ENCODE peak calls at places on chromosomes 2 and 18, in five cellular contexts. One of them, this sample, is unnamed.

GRCh38 chr2:8544786-8545631 is 136.8 kb upstream of the ID2 start:
- DNase-seq in Caco-2: no peak
- DNase-seq in A549: peak
- DNase-seq in HCT116: peak
- DNase-seq in fibroblast of mammary gland: peak
- DNase-seq in this sample: peak

GRCh38 chr18:43596106-43596712 is 318.9 kb upstream of the SYT4 start:
- DNase-seq in Caco-2: no peak
- DNase-seq in A549: peak
- DNase-seq in HCT116: no peak
- DNase-seq in fibroblast of mammary gland: peak
- DNase-seq in this sample: peak

GRCh38 chr2:71830497-71831207 is 317.0 kb downstream of the CYP26B1 start:
- DNase-seq in Caco-2: no peak
- DNase-seq in A549: no peak
- DNase-seq in HCT116: no peak
- DNase-seq in fibroblast of mammary gland: peak
- DNase-seq in this sample: peak

GRCh38 chr2:224983719-224984388 is 58.4 kb downstream of the DOCK10 start:
- DNase-seq in Caco-2: no peak
- DNase-seq in A549: no peak
- DNase-seq in HCT116: no peak
- DNase-seq in fibroblast of mammary gland: peak
- DNase-seq in this sample: peak

GRCh38 chr2:195308163-195308562 is 348.9 kb upstream of the SLC39A10 start:
- DNase-seq in Caco-2: no peak
- DNase-seq in A549: no peak
- DNase-seq in HCT116: no peak
- DNase-seq in fibroblast of mammary gland: no peak
- DNase-seq in this sample: no peak

GRCh38 chr18:53457068-53457467 is 767.4 kb downstream of the MBD2 start:
- DNase-seq in Caco-2: no peak
- DNase-seq in A549: no peak
- DNase-seq in HCT116: no peak
- DNase-seq in fibroblast of mammary gland: peak
- DNase-seq in this sample: no peak

GRCh38 chr2:234963785-234964615 is 12.2 kb downstream of the SH3BP4 start:
- DNase-seq in Caco-2: no peak
- DNase-seq in A549: no peak
- DNase-seq in HCT116: peak
- DNase-seq in fibroblast of mammary gland: peak
- DNase-seq in this sample: peak

GRCh38 chr2:166897666-166898065 is 9.4 kb downstream of the XIRP2 start:
- DNase-seq in Caco-2: no peak
- DNase-seq in A549: no peak
- DNase-seq in HCT116: no peak
- DNase-seq in fibroblast of mammary gland: no peak
- DNase-seq in this sample: no peak

GRCh38 chr2:73018188-73018825 is 53.2 kb downstream of the SFXN5 start:
- DNase-seq in Caco-2: no peak
- DNase-seq in A549: no peak
- DNase-seq in HCT116: no peak
- DNase-seq in fibroblast of mammary gland: no peak
- DNase-seq in this sample: no peak

GRCh38 chr2:131105156-131105949 is at the start of gene PLEKHB2:
- DNase-seq in Caco-2: peak
- DNase-seq in A549: peak
- DNase-seq in HCT116: peak
- DNase-seq in fibroblast of mammary gland: peak
- DNase-seq in this sample: peak

GRCh38 chr18:77749189-77749588 is 499.5 kb downstream of the GALR1 start:
- DNase-seq in Caco-2: no peak
- DNase-seq in A549: peak
- DNase-seq in HCT116: no peak
- DNase-seq in fibroblast of mammary gland: peak
- DNase-seq in this sample: peak

GRCh38 chr2:226791487-226792081 is 8.0 kb downstream of the IRS1 start:
- DNase-seq in Caco-2: peak
- DNase-seq in A549: peak
- DNase-seq in HCT116: no peak
- DNase-seq in fibroblast of mammary gland: peak
- DNase-seq in this sample: peak

DNA sequence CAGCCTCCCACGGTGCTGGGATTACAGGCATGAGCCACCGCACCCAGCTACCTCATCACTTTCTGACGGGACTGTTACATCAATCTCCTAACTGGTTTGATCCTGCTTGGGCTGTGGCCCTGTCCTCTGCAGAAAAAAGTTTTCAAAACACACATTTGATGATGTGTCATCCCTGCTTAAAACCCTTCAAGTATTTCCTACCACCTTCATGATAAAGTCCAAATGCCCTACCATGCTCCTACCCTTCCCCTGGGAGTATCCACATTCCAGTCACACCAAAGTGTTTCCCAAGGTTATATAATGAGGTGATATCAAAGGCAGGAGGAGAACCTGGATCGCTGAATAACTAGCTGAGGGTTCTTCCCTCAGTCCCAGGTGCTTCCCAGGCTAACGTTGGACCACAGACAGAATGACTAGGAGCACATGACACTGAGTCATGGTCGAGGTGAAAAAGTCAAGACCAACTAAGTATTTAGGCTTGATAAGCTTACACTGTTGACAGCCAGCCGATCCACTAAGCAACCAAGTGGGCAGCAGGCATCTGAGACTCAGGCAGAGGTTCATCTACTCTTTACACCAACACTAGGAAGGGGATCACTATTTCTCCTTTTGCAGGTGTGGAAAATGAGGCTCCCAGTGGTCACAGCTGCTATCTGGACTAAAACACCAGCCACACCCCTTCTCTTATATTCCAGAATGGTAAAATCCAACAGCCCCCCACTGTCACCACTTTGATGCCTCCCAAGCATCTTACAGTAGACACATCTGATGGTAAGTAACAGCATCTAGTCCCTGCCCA is 31.8 kb downstream of the CYRIA start:
- DNase-seq in Caco-2: no peak
- DNase-seq in A549: peak
- DNase-seq in HCT116: no peak
- DNase-seq in fibroblast of mammary gland: peak
- DNase-seq in this sample: peak
- H3K4me3 ChIP-seq in Caco-2: no peak
- H3K4me3 ChIP-seq in A549: no peak
- H3K4me3 ChIP-seq in HCT116: no peak
- H3K4me3 ChIP-seq in fibroblast of mammary gland: no peak
- H3K4me3 ChIP-seq in this sample: no peak

DNA sequence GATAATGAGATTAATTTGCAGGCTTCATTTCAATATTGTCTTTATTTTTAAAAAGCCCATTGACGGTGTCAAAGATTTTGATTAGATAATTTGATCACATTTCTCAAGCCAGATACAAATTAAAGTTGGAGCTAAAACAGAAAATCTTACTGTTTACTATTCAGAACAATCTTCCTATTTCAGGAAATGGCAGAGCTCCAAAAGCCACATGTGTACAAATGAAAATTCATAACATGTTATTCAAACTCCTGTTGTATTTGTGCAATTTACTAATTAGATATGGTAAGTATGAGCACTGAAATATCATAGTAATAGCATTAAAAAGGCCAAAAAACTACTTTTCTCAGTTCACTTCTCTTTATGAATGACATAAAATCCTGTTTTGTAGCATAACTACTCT is 683.0 kb downstream of the KCNJ3 start:
- DNase-seq in Caco-2: no peak
- DNase-seq in A549: no peak
- DNase-seq in HCT116: no peak
- DNase-seq in fibroblast of mammary gland: no peak
- DNase-seq in this sample: no peak
- TF ChIP-seq CTCF in Caco-2: no peak
- TF ChIP-seq CTCF in A549: no peak
- TF ChIP-seq CTCF in HCT116: no peak
- TF ChIP-seq CTCF in fibroblast of mammary gland: no peak
- TF ChIP-seq CTCF in this sample: no peak

DNA sequence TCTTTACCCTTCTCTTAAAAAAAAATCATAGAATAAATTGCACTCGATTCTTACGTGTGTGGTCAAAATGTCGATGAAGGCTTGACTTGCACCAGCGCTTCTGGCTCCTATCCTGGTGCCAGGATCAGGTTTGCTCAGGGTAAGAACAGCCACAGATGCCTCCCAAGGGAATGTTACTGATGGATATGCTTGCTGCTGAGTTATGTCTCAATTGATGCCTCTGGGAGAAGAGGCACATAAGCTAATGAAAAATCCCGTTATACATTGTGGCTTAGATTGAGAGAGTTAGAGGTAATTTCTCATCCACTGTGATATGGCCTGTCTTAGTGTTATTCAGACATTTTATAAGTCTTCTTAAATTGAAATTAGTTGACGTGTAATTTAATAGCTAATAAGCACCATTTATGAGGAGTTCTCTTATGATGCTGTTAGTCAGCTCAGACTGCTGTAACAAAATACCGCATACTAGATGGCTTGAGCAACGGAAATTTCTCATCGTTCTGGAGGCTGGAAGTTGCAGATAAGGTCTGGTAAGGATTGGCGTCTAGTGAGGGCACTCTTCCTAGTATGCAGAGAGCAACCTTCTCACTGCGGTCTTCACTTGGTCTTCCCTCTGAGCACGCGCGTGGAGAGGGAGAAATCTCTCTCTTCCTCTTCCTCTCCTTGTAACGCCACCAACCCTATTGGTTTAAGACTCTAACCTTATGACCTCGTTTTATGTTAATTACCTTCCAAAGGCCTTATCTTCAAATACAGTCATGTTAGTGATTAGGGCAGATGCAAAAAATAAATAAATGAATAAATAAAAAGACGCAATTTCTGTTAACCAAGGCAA is 116.6 kb upstream of the NOSTRIN start:
- DNase-seq in Caco-2: no peak
- DNase-seq in A549: no peak
- DNase-seq in HCT116: no peak
- DNase-seq in fibroblast of mammary gland: no peak
- DNase-seq in this sample: peak
- H3K4me3 ChIP-seq in Caco-2: no peak
- H3K4me3 ChIP-seq in A549: no peak
- H3K4me3 ChIP-seq in HCT116: no peak
- H3K4me3 ChIP-seq in fibroblast of mammary gland: no peak
- H3K4me3 ChIP-seq in this sample: no peak

GRCh38 chr2:109064660-109065306 is 64.2 kb upstream of the SH3RF3 start:
- DNase-seq in Caco-2: peak
- DNase-seq in A549: no peak
- DNase-seq in HCT116: no peak
- DNase-seq in fibroblast of mammary gland: no peak
- DNase-seq in this sample: no peak

GRCh38 chr2:109061736-109062557 is 67.1 kb upstream of the SH3RF3 start:
- DNase-seq in Caco-2: peak
- DNase-seq in A549: no peak
- DNase-seq in HCT116: no peak
- DNase-seq in fibroblast of mammary gland: no peak
- DNase-seq in this sample: no peak

GRCh38 chr2:109060496-109060895 is 68.5 kb upstream of the SH3RF3 start:
- DNase-seq in Caco-2: no peak
- DNase-seq in A549: no peak
- DNase-seq in HCT116: no peak
- DNase-seq in fibroblast of mammary gland: no peak
- DNase-seq in this sample: no peak

GRCh38 chr2:109063326-109063670 is 65.7 kb upstream of the SH3RF3 start:
- DNase-seq in Caco-2: no peak
- DNase-seq in A549: no peak
- DNase-seq in HCT116: no peak
- DNase-seq in fibroblast of mammary gland: no peak
- DNase-seq in this sample: no peak

GRCh38 chr2:109062558-109063325 is 66.3 kb upstream of the SH3RF3 start:
- DNase-seq in Caco-2: peak
- DNase-seq in A549: no peak
- DNase-seq in HCT116: no peak
- DNase-seq in fibroblast of mammary gland: no peak
- DNase-seq in this sample: no peak
- TF ChIP-seq CTCF in Caco-2: no peak
- TF ChIP-seq CTCF in A549: no peak
- TF ChIP-seq CTCF in HCT116: peak
- TF ChIP-seq CTCF in fibroblast of mammary gland: no peak
- TF ChIP-seq CTCF in this sample: no peak

DNA sequence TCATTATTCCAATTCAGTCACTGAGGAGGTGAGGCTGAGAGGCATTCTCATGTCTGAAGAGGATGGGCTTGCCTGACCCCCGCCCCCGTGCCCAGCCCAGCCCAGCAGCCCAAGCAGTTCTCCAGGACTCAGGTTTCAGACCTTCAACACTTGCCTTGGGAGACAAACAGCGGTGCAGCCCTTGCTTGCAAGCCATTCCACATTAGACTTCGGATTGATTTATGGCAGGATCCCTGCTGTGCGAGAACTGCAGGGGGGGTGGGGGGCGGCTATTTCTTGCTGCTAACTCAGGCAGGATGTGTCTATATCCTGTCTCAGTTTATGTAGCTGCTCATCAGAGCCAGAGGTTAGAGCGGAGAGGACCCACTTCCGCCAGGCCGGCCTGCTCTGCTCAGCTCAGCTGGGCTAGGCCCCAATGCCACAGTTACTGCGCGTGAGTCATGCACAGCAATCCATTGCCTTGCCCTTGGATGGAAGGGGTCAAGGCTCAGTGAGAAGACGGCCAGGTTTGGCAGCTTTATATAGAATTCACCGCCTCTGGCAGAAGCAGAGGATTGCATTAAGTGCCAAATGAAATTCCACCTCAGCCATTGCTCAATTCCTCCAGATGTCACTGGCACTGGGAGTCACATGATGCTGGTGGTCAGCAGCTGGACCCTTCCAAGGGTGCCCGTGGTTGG is 1.8 kb downstream of the GYPC start:
- DNase-seq in Caco-2: no peak
- DNase-seq in A549: peak
- DNase-seq in HCT116: peak
- DNase-seq in fibroblast of mammary gland: peak
- DNase-seq in this sample: peak
- H3K4me3 ChIP-seq in Caco-2: no peak
- H3K4me3 ChIP-seq in A549: no peak
- H3K4me3 ChIP-seq in HCT116: peak
- H3K4me3 ChIP-seq in fibroblast of mammary gland: peak
- H3K4me3 ChIP-seq in this sample: peak

This sample was measured in cardiac fibroblast.